ENCODE peak calls at places on chromosomes 5 and 9, in seven cellular contexts. B, D, C, I, G, W and J are unnamed samples.

GRCh38 chr9:36484124-36484523 is 84.1 kb upstream of the RNF38 start:
- DNase-seq in G (no peak), B (no peak), W (no peak), C (no peak), D (no peak), I (no peak), J (no peak)

GRCh38 chr5:139675213-139675612 is 27.1 kb downstream of the CXXC5 start:
- DNase-seq in W (no peak), B (no peak), I (no peak), G (no peak), C (no peak), D (no peak), J (no peak)

GRCh38 chr5:181217805-181218065 is 5.3 kb upstream of the TRIM41 start:
- DNase-seq in W (no peak), I (no peak), G (no peak), B (peak), C (peak), D (no peak), J (peak)

GRCh38 chr9:100486479-100487176 is 13.7 kb downstream of the TMEFF1 start:
- DNase-seq in I (no peak), G (no peak), C (no peak), W (no peak), D (no peak), B (no peak), J (no peak)

GRCh38 chr5:159242153-159242552 is 20.9 kb upstream of the UBLCP1 start:
- DNase-seq in W (peak), B (no peak), G (no peak), I (no peak), C (no peak), D (peak), J (no peak)

GRCh38 chr9:92506184-92506857 is 24.0 kb upstream of the ASPN start:
- DNase-seq in I (no peak), C (no peak), W (peak), G (peak), B (peak), D (peak), J (no peak)

GRCh38 chr5:154288145-154288544 is 97.6 kb downstream of the GALNT10 start:
- DNase-seq in C (no peak), D (peak), G (peak), W (no peak), B (peak), I (no peak), J (no peak)

GRCh38 chr5:7680260-7680659 is 170.7 kb downstream of the CFAP90 start:
- DNase-seq in I (no peak), D (no peak), C (no peak), B (no peak), W (no peak), G (no peak), J (no peak)

GRCh38 chr5:39178856-39179255 is 40.5 kb downstream of the FYB1 start:
- DNase-seq in D (no peak), G (no peak), C (no peak), W (no peak), B (no peak), I (peak), J (no peak)

GRCh38 chr5:61004448-61004847 is 59.4 kb downstream of the NDUFAF2 start:
- DNase-seq in I (no peak), C (no peak), W (no peak), B (no peak), G (no peak), D (peak), J (no peak)

GRCh38 chr9:118170032-118170955 is 466.1 kb downstream of the TLR4 start:
- DNase-seq in B (no peak), G (peak), C (peak), I (no peak), W (peak), D (peak), J (no peak)

GRCh38 chr9:82490019-82490499 is 501.5 kb downstream of the SPATA31D1 start:
- DNase-seq in C (no peak), D (peak), W (peak), I (no peak), G (no peak), B (no peak), J (no peak)

GRCh38 chr9:125506045-125506444 is 201.0 kb downstream of the MAPKAP1 start:
- DNase-seq in C (peak), W (no peak), D (no peak), B (no peak), G (peak), I (no peak), J (no peak)

GRCh38 chr5:171521219-171521633 is 101.8 kb downstream of the FGF18 start:
- DNase-seq in C (no peak), G (peak), I (no peak), W (peak), B (peak), D (peak), J (no peak)

GRCh38 chr5:180799194-180799593 is 3.4 kb downstream of the MGAT1 start:
- DNase-seq in C (peak), G (no peak), B (no peak), W (no peak), D (no peak), I (no peak), J (no peak)

GRCh38 chr5:142734904-142735190 is 35.3 kb upstream of the ARHGAP26 start:
- DNase-seq in C (peak), W (no peak), B (no peak), D (no peak), I (no peak), G (no peak), J (no peak)

GRCh38 chr9:28264368-28264767 is 691.1 kb upstream of the C9orf72 start:
- DNase-seq in W (peak), I (no peak), B (no peak), G (no peak), D (no peak), C (no peak), J (no peak)

GRCh38 chr5:87765009-87765408 is 352.3 kb upstream of the CCNH start:
- DNase-seq in B (no peak), C (no peak), G (no peak), I (no peak), D (no peak), W (no peak), J (no peak)

GRCh38 chr5:112109331-112109993 is 309.6 kb downstream of the EPB41L4A start:
- DNase-seq in G (no peak), C (peak), W (peak), D (peak), I (no peak), B (no peak), J (no peak)

GRCh38 chr5:150235548-150235895 is 45.7 kb downstream of the SLC6A7 start:
- DNase-seq in D (no peak), G (no peak), I (no peak), B (no peak), W (no peak), C (no peak), J (no peak)

GRCh38 chr9:13923381-13923780 is 390.6 kb downstream of the NFIB start:
- DNase-seq in W (no peak), I (no peak), D (no peak), C (no peak), G (no peak), B (no peak), J (no peak)

GRCh38 chr9:117377046-117377445 is 37.8 kb downstream of the ASTN2 start:
- DNase-seq in G (no peak), D (no peak), I (no peak), W (no peak), C (no peak), B (no peak), J (no peak)

GRCh38 chr5:366541-367357 is 45.2 kb downstream of the AHRR start:
- DNase-seq in B (no peak), C (no peak), I (no peak), W (no peak), D (no peak), G (no peak), J (no peak)

GRCh38 chr9:127796225-127796813 is 6.4 kb upstream of the FPGS start:
- DNase-seq in B (peak), W (no peak), G (no peak), I (no peak), D (peak), C (no peak), J (no peak)

GRCh38 chr9:114546851-114547250 is 40.7 kb upstream of the ATP6V1G1 start:
- DNase-seq in G (no peak), C (no peak), D (no peak), I (no peak), W (no peak), B (no peak), J (no peak)

GRCh38 chr5:119346404-119346803 is 9.4 kb upstream of the TNFAIP8 start:
- DNase-seq in B (no peak), C (no peak), D (no peak), G (no peak), W (no peak), I (no peak), J (no peak)

GRCh38 chr5:129541648-129542251 is 81.7 kb downstream of the ADAMTS19 start:
- DNase-seq in I (no peak), W (peak), C (no peak), G (no peak), D (peak), B (no peak), J (no peak)

GRCh38 chr9:16272766-16273165 is 597.7 kb downstream of the BNC2 start:
- DNase-seq in I (no peak), C (no peak), B (peak), W (no peak), D (no peak), G (no peak), J (no peak)

GRCh38 chr9:90830977-90831376 is 29.4 kb downstream of the SYK start:
- DNase-seq in W (no peak), I (no peak), B (no peak), G (no peak), C (no peak), D (no peak), J (no peak)

GRCh38 chr5:38453921-38454320 is 102.5 kb downstream of the LIFR start:
- DNase-seq in W (no peak), B (no peak), I (no peak), C (no peak), G (no peak), D (no peak), J (no peak)